ENCODE peak calls at places on chromosomes 2 and 18, in four cellular contexts. J is neuronal stem cell; Y is CD8-positive, alpha-beta T cell; H is esophagus squamous epithelium. W is an unnamed sample.

GRCh38 chr2:187541086-187542085 is 12.8 kb downstream of the TFPI start:
- DNase-seq in H (no peak), Y (no peak), J (no peak), W (no peak)

GRCh38 chr2:207316906-207317305 is 151.2 kb upstream of the KLF7 start:
- DNase-seq in J (no peak), Y (no peak), H (no peak), W (no peak)

GRCh38 chr18:7789853-7790552 is 222.9 kb downstream of the PTPRM start:
- DNase-seq in Y (no peak), J (peak; percentile 58), H (no peak), W (no peak)

GRCh38 chr2:178860551-178860950 is 53.3 kb upstream of the TTN start:
- DNase-seq in Y (no peak), H (no peak), J (no peak), W (no peak)

GRCh38 chr2:128444816-128445532 is 126.3 kb upstream of the HS6ST1 start:
- DNase-seq in J (no peak), H (no peak), Y (no peak), W (peak; percentile 46)

GRCh38 chr2:160402997-160403979 is 90.3 kb downstream of the RBMS1 start:
- DNase-seq in Y (no peak), J (no peak), H (no peak), W (no peak)

GRCh38 chr2:68435605-68436004 is 31.5 kb downstream of the FBXO48 start:
- DNase-seq in Y (no peak), J (no peak), H (no peak), W (no peak)

GRCh38 chr2:20198001-20198400 is 26.9 kb downstream of the SDC1 start:
- DNase-seq in H (no peak), J (no peak), Y (no peak), W (no peak)

GRCh38 chr18:57077786-57078552 is 68.9 kb upstream of the BOD1L2 start:
- DNase-seq in H (no peak), J (no peak), Y (no peak), W (no peak)

GRCh38 chr2:143476421-143477084 is 347.3 kb downstream of the ARHGAP15 start:
- DNase-seq in J (no peak), H (no peak), Y (no peak), W (no peak)

GRCh38 chr2:168550670-168551069 is 94.6 kb downstream of the CERS6 start:
- DNase-seq in J (no peak), Y (no peak), H (no peak), W (peak; percentile 68)

GRCh38 chr2:171522804-171523338 is 597 bp downstream of the CYBRD1 start:
- DNase-seq in J (peak; percentile 48), Y (no peak), H (no peak), W (no peak)

GRCh38 chr2:46854260-46854659 is 61.3 kb downstream of the MCFD2 start:
- DNase-seq in Y (no peak), H (no peak), J (no peak), W (no peak)

GRCh38 chr2:181570833-181571661 is 85.9 kb downstream of the CERKL start:
- DNase-seq in H (no peak), Y (no peak), J (no peak), W (no peak)

GRCh38 chr2:218051908-218052307 is 17.1 kb upstream of the RUFY4 start:
- DNase-seq in J (no peak), Y (no peak), H (no peak), W (no peak)

GRCh38 chr2:211281430-211282073 is 725.2 kb downstream of the CPS1 start:
- DNase-seq in J (peak; percentile 14), H (no peak), Y (no peak), W (no peak)

GRCh38 chr2:6780765-6781274 is 84.9 kb downstream of the CMPK2 start:
- DNase-seq in Y (no peak), J (no peak), H (no peak), W (no peak)

GRCh38 chr2:197453914-197454398 is 604 bp downstream of the COQ10B start:
- DNase-seq in Y (no peak), J (no peak), H (peak; percentile 28), W (no peak)

GRCh38 chr2:96899084-96899735 is 29.3 kb upstream of the SEMA4C start:
- DNase-seq in H (no peak), Y (no peak), J (no peak), W (no peak)

GRCh38 chr18:42525905-42526304 is 570.9 kb downstream of the PIK3C3 start:
- DNase-seq in H (no peak), Y (no peak), J (no peak), W (no peak)

GRCh38 chr2:207734264-207734635 is 22.8 kb downstream of the CCNYL1 start:
- DNase-seq in J (no peak), Y (no peak), H (no peak), W (no peak)

GRCh38 chr2:19125876-19126275 is 232.5 kb downstream of the OSR1 start:
- DNase-seq in H (no peak), Y (no peak), J (no peak), W (no peak)

GRCh38 chr2:227508001-227508400 is 36.0 kb downstream of the AGFG1 start:
- DNase-seq in H (no peak), J (peak; percentile 9), Y (no peak), W (no peak)

GRCh38 chr2:227509086-227509485 is 37.1 kb downstream of the AGFG1 start:
- DNase-seq in H (no peak), J (no peak), Y (no peak), W (no peak)

GRCh38 chr2:227506456-227506855 is 34.5 kb downstream of the AGFG1 start:
- DNase-seq in H (no peak), Y (no peak), J (no peak), W (no peak)

GRCh38 chr2:227503433-227504406 is 31.8 kb downstream of the AGFG1 start:
- DNase-seq in H (no peak), Y (no peak), J (no peak), W (peak; percentile 22)

DNA sequence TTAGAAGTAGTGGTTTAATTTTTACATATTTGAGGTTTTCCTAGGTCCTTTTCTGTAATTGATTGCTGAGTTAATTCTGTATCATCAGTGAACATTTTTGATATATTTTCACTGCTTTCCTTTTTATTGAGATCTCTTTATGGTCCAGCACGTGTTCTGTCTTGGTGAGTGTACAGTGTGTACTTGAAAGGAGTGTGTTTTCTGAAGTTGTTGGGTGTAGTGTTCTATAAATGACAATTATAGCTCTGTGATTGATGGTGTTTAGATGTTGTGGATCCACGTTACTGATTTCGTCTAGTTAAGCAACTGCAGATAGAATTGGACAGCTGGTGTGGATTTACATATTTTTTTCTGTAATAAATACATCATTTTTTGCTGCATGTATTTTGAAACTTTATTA is 32.7 kb downstream of the AGFG1 start:
- DNase-seq in Y (no peak), J (no peak), H (no peak), W (no peak)
- H3K9me3 ChIP-seq in Y (no peaks in the 10 kb centered on the region), J (peaks cover 2% of the 10 kb centered on the region), H (no peaks in the 10 kb centered on the region), W (no peaks in the 10 kb centered on the region)

DNA sequence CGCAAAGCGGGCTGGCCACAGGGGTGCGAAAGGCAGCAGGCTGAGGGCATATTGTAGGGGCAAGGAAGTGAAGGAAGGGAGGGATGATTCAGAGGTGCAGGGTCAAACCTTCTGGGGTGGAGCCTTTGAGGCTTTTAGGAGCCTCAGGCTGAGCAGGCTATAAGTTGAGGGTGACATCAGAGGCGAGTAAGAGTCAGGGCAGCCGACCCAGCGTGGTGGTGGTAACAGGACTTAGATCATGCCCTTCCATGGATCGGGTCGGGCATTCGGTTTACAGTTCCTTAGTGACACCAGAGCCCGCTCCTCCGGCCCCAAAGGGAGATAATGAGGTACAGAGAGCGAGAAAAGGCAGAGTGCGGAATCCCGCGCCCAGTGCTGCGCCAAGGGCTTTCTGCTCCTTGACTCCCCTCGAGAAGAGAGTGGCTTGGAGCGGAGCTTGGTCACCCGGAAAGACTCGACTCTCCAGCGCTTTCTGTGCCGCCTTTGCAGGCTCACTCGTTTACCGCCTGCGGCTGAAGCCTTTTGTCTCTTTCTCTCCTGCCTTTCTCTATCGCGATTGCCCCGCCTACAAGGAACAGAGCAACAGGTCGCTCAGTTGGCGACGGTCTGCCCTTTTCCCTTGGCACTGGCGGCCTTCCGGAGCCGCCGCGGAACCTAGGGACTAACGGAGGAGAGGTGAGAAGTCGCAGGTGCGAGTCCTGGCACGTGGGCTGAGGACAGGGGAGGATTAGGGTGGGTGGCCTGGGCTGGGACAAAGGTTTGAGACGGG is 719 bp downstream of the LBX2 start:
- DNase-seq in H (no peak), J (no peak), Y (no peak), W (no peak)
- H3K4me3 ChIP-seq in H (peak overlapping the region; percentile 51), J (peak overlapping the region; percentile 64), Y (peak overlapping the region; percentile 59), W (peak overlapping the region; percentile 51)

GRCh38 chr18:76442413-76443171 is 52.5 kb downstream of the ZNF516 start:
- DNase-seq in H (no peak), J (no peak), Y (no peak), W (no peak)
- H3K9me3 ChIP-seq in H (no peaks in the 10 kb centered on the region), J (peaks cover 6% of the 10 kb centered on the region), Y (no peaks in the 10 kb centered on the region), W (no peaks in the 10 kb centered on the region)

GRCh38 chr2:24076849-24077534 is 866 bp upstream of the SF3B6 start:
- DNase-seq in J (no peak), H (no peak), Y (no peak), W (peak; percentile 68)

GRCh38 chr2:24075915-24076848 is at the start of gene SF3B6:
- DNase-seq in Y (peak; percentile 100), H (peak; percentile 99), J (peak; percentile 96), W (peak; percentile 99)

GRCh38 chr2:24075259-24075658 is 867 bp downstream of the SF3B6 start:
- DNase-seq in J (no peak), Y (no peak), H (no peak), W (no peak)

GRCh38 chr2:24077879-24078278 is 1.8 kb upstream of the SF3B6 start:
- DNase-seq in H (no peak), Y (no peak), J (no peak), W (no peak)

DNA sequence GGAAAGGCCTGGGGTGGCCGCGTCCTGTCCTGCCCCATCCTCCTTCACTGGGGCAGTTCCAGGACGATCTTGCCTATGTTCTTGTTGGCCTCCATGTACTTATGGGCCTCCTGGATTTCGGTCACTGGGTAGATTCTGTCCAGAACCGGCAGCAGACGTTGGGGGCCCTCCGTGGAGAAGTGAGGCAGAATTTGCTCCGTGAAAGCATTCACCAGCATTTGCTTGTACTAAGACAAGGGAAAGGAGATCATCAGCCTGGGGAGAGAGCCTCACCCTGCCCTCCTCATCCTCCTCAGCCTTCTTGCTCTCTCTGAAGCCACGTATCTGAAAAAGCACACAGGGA is 1.4 kb upstream of the SF3B6 start:
- DNase-seq in J (no peak), H (no peak), Y (no peak), W (no peak)
- H3K4me3 ChIP-seq in J (peak overlapping the region; percentile 89), H (peak overlapping the region; percentile 82), Y (peak overlapping the region; percentile 87), W (peak overlapping the region; percentile 79)

DNA sequence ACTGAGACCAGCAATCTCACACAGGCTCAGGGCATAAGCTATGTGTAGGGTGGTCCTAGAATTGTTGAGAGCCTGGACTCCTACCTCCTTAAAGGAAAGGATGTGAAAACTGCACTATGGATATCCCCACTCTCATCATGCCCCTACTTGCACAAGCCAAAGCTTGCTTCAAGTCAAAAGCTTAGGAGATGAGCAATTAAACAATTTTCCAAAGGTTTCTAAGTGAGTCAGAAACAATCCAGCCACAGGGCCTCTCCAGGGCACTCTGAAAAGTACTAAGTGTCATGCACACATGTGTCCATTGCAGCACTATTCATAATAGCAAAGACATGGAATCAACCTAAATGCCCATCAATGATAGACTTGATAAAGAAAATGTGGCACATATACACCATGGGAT is 215.4 kb downstream of the AFF3 start:
- DNase-seq in Y (no peak), J (no peak), H (no peak), W (no peak)
- H3K9me3 ChIP-seq in Y (no peaks in the 10 kb centered on the region), J (no peaks in the 10 kb centered on the region), H (no peaks in the 10 kb centered on the region), W (peaks cover 4% of the 10 kb centered on the region)

W was measured in ascending aorta.